ENCODE peak calls at places on chromosomes 11 and 22, in ten cellular contexts. O is H1, F is K562, Y is uterus, T is adrenal gland, J is breast epithelium, D is IMR-90, R is right lobe of liver, V is HCT116, G is heart left ventricle. W is an unnamed sample.

GRCh38 chr11:48101958-48102357 is 114.7 kb upstream of the OR4B1 start:
- DNase-seq in F (no peak), O (no peak), Y (no peak), R (no peak), V (no peak), G (no peak), J (no peak), T (peak; percentile 4), D (no peak), W (no peak)

GRCh38 chr11:61090982-61091372 is 11.3 kb upstream of the CD5 start:
- DNase-seq in D (no peak), T (no peak), R (no peak), O (no peak), J (no peak), G (no peak), V (no peak), F (no peak), Y (no peak), W (no peak)

GRCh38 chr11:72446929-72447753 is 12.8 kb upstream of the CLPB start:
- DNase-seq in O (no peak), D (peak; percentile 69), F (peak; percentile 64), J (no peak), V (peak; percentile 69), Y (no peak), R (no peak), G (no peak), T (no peak), W (no peak)

GRCh38 chr22:47352920-47353700 is 590.7 kb downstream of the TBC1D22A start:
- DNase-seq in R (no peak), Y (no peak), O (no peak), T (no peak), J (no peak), V (no peak), F (no peak), G (no peak), D (no peak), W (peak; percentile 75)

GRCh38 chr22:31475778-31476177 is 13.9 kb downstream of the EIF4ENIF1 start:
- DNase-seq in T (no peak), O (no peak), G (no peak), J (no peak), R (no peak), F (no peak), Y (no peak), V (no peak), D (no peak), W (no peak)

GRCh38 chr11:108496643-108497256 is 1.4 kb downstream of the POGLUT3 start:
- DNase-seq in O (no peak), R (no peak), T (no peak), G (no peak), Y (no peak), V (no peak), D (peak; percentile 31), F (peak; percentile 34), J (no peak), W (no peak)

GRCh38 chr11:76719281-76719680 is 48.7 kb upstream of the LRRC32 start:
- DNase-seq in R (no peak), G (no peak), V (no peak), T (no peak), O (no peak), D (no peak), F (no peak), J (no peak), Y (no peak), W (no peak)

GRCh38 chr22:27251563-27251962 is 550.0 kb downstream of the MN1 start:
- DNase-seq in J (no peak), F (no peak), Y (no peak), G (no peak), R (no peak), D (no peak), T (no peak), V (no peak), O (no peak), W (no peak)

GRCh38 chr11:130213143-130213978 is 53.8 kb downstream of the ST14 start:
- DNase-seq in T (peak; percentile 49), J (peak; percentile 25), Y (no peak), V (peak; percentile 3), O (peak; percentile 96), D (peak; percentile 6), R (peak; percentile 70), F (peak; percentile 76), G (peak; percentile 61), W (peak; percentile 29)

GRCh38 chr11:70020336-70021214 is 57.5 kb upstream of the ANO1 start:
- DNase-seq in R (no peak), G (peak; percentile 68), F (peak; percentile 18), T (no peak), O (no peak), Y (no peak), V (no peak), D (peak; percentile 33), J (peak; percentile 59), W (peak; percentile 81)

GRCh38 chr11:96551136-96551535 is 161.3 kb downstream of the JRKL start:
- DNase-seq in G (no peak), J (no peak), Y (no peak), O (no peak), T (no peak), R (no peak), F (no peak), D (no peak), V (no peak), W (no peak)

GRCh38 chr11:87769626-87770025 is 405.6 kb downstream of the RAB38 start:
- DNase-seq in V (no peak), G (no peak), Y (no peak), D (no peak), O (no peak), R (no peak), J (no peak), T (no peak), F (no peak), W (no peak)

DNA sequence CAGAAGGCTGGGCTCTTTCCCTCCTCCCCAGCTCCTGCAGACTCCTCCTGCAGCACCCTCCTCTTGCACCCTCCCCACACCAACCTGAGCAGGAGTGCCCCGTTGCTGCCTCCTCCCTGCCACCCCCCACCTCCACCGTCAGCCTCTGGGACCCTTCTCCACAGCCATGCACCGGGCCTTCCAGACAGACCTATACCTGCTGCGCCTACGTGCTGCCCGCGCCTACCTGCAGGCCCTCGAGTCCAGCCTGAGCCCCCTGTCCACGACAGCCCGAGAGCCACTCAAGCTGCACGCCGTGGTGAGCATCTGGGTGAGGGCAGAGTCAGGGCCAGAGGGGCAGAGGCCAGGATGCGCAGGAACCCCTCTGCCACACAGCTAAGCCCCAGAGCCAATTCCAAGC is 16.2 kb downstream of the ZDHHC24 start:
- DNase-seq in G (no peak), T (no peak), V (no peak), Y (no peak), F (no peak), D (no peak), O (no peak), J (no peak), R (no peak), W (no peak)
- TF ChIP-seq POLR2A in G (no peak), T (no peak), V (no peak), Y (no peak), F (no peak), D (no peak), O (no peak), J (no peak), R (no peak), W (no peak)

GRCh38 chr22:48434868-48435250 is 1392.8 kb downstream of the BRD1 start:
- DNase-seq in O (no peak), T (no peak), R (peak; percentile 6), F (no peak), D (no peak), V (no peak), G (no peak), Y (no peak), J (no peak), W (no peak)
- H3K4me3 ChIP-seq in O (no peak overlapping the region), T (no peak overlapping the region), R (no peak overlapping the region), F (no peak overlapping the region), D (no peak overlapping the region), V (no peak overlapping the region), G (no peak overlapping the region), Y (no peak overlapping the region), J (no peak overlapping the region), W (no peak overlapping the region)

DNA sequence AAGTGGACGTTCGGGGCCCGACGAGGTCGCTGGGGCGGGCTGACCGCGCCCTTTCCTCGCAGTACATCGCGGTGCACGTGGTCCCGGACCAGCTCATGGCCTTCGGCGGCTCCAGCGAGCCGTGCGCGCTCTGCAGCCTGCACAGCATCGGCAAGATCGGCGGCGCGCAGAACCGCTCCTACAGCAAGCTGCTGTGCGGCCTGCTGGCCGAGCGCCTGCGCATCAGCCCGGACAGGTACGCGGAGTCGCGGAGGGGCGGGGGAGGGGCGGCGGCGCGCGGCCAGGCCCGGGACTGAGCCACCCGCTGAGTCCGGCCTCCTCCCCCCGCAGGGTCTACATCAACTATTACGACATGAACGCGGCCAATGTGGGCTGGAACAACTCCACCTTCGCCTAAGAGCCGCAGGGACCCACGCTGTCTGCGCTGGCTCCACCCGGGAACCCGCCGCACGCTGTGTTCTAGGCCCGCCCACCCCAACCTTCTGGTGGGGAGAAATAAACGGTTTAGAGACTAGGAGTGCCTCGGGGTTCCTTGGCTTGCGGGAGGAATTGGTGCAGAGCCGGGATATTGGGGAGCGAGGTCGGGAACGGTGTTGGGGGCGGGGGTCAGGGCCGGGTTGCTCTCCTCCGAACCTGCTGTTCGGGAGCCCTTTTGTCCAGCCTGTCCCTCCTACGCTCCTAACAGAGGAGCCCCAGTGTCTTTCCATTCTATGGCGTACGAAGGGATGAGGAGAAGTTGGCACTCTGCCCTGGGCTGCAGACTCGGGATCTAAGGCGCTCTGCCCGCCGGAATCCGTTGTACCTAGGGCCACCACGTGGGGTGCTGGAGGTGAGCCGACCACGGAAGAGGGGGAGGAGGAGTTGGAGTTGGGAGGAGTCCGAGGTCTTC is 771 bp downstream of the MIF start:
- DNase-seq in D (peak; percentile 63), R (peak; percentile 79), V (peak; percentile 76), O (peak; percentile 83), T (peak; percentile 75), G (peak; percentile 65), Y (peak; percentile 75), F (peak; percentile 88), J (peak; percentile 80), W (peak; percentile 55)
- TF ChIP-seq CTCF in D (peak; percentile 32), R (peak; percentile 19), V (peak; percentile 47), O (peak; percentile 55), T (no peak), G (no peak), Y (peak; percentile 44), F (peak; percentile 62), J (peak; percentile 37), W (no peak)

GRCh38 chr11:113317297-113317696 is 2.9 kb downstream of the TTC12 start:
- DNase-seq in J (no peak), T (no peak), G (no peak), V (no peak), Y (no peak), O (no peak), F (no peak), R (no peak), D (no peak), W (no peak)

GRCh38 chr11:113313601-113314000 is 782 bp upstream of the TTC12 start:
- DNase-seq in J (no peak), O (no peak), V (no peak), R (no peak), D (peak; percentile 8), G (no peak), F (no peak), T (no peak), Y (no peak), W (no peak)

GRCh38 chr11:113314065-113314388 is 356 bp upstream of the TTC12 start:
- DNase-seq in V (no peak), T (no peak), F (no peak), O (no peak), G (no peak), R (no peak), J (no peak), Y (no peak), D (no peak), W (no peak)

GRCh38 chr11:113316251-113316650 is 1.9 kb downstream of the TTC12 start:
- DNase-seq in D (no peak), V (no peak), G (no peak), J (no peak), F (no peak), O (no peak), Y (no peak), R (no peak), T (no peak), W (no peak)

GRCh38 chr11:113314389-113315301 is at the start of gene TTC12:
- DNase-seq in F (peak; percentile 94), T (peak; percentile 96), G (peak; percentile 95), V (peak; percentile 73), O (peak; percentile 97), Y (peak; percentile 91), D (peak; percentile 78), R (peak; percentile 97), J (peak; percentile 91), W (peak; percentile 98)
- TF ChIP-seq POLR2A in F (peak; percentile 72), T (no peak), G (no peak), V (peak; percentile 60), O (peak; percentile 84), Y (no peak), D (peak; percentile 48), R (peak; percentile 33), J (peak; percentile 20), W (no peak)